ENCODE peak calls at places on chromosomes 11 and 22, in ten cellular contexts. V is GM12865, S is heart right ventricle, O is osteocyte, C is endothelial cell, W is AG10803, P is choroid plexus epithelial cell, G is fibroblast of mammary gland, U is AG09309, B is WTC11. Y is an unnamed sample.

GRCh38 chr11:93528252-93528651 is 14.9 kb downstream of the SMCO4 start:
- DNase-seq in W (no peak), P (no peak), C (no peak), U (no peak), G (no peak), V (no peak), B (no peak), O (no peak), S (no peak), Y (no peak)

GRCh38 chr11:117824571-117825537 is at the start of gene FXYD2:
- DNase-seq in G (peak), P (no peak), C (no peak), B (peak), W (no peak), U (no peak), V (no peak), S (peak), O (no peak), Y (no peak)

GRCh38 chr22:27754888-27755480 is 46.6 kb downstream of the MN1 start:
- DNase-seq in S (no peak), O (no peak), B (no peak), G (no peak), P (no peak), C (no peak), U (no peak), V (no peak), W (no peak), Y (no peak)

GRCh38 chr11:94494200-94494545 is 389 bp downstream of the ANKRD49 start:
- DNase-seq in W (no peak), O (no peak), V (no peak), P (no peak), G (peak), C (no peak), S (no peak), B (no peak), U (no peak), Y (no peak)

GRCh38 chr11:1706634-1707400 is 9.8 kb downstream of the KRTAP5-6 start:
- DNase-seq in O (no peak), C (no peak), U (no peak), B (peak), P (peak), V (peak), S (no peak), G (peak), W (peak), Y (no peak)

GRCh38 chr11:57303280-57303989 is 21.3 kb downstream of the TNKS1BP1 start:
- DNase-seq in C (no peak), V (no peak), G (no peak), B (no peak), P (no peak), U (no peak), S (no peak), W (no peak), O (no peak), Y (no peak)

GRCh38 chr22:41411021-41411851 is 29.5 kb downstream of the TEF start:
- DNase-seq in W (no peak), P (no peak), G (no peak), B (no peak), O (no peak), U (no peak), C (no peak), S (no peak), V (no peak), Y (no peak)

GRCh38 chr11:126308271-126308671 is 4.4 kb downstream of the DCPS start:
- DNase-seq in O (no peak), W (no peak), C (no peak), V (no peak), S (no peak), B (no peak), U (no peak), G (no peak), P (no peak), Y (no peak)

GRCh38 chr11:120061761-120062560 is 76.0 kb downstream of the TRIM29 start:
- DNase-seq in W (peak), G (no peak), U (no peak), S (no peak), P (peak), B (peak), V (no peak), C (no peak), O (peak), Y (no peak)

GRCh38 chr22:18022851-18023250 is 1.5 kb downstream of the MICAL3 start:
- DNase-seq in U (no peak), C (no peak), W (no peak), B (no peak), V (no peak), G (no peak), O (no peak), S (no peak), P (no peak), Y (no peak)

GRCh38 chr22:40529817-40530216 is 106.7 kb downstream of the MRTFA start:
- DNase-seq in V (peak), U (no peak), C (no peak), G (peak), B (no peak), W (no peak), S (no peak), O (no peak), P (no peak), Y (no peak)

GRCh38 chr11:17368551-17368950 is 17.0 kb downstream of the NCR3LG1 start:
- DNase-seq in B (no peak), W (no peak), V (no peak), O (peak), G (no peak), C (no peak), U (no peak), S (no peak), P (no peak), Y (no peak)

GRCh38 chr11:131033151-131033651 is 116.9 kb upstream of the SNX19 start:
- DNase-seq in B (peak), V (no peak), O (no peak), C (no peak), W (peak), P (peak), U (peak), S (no peak), G (peak), Y (no peak)

GRCh38 chr11:125105921-125106320 is 5.5 kb downstream of the TMEM218 start:
- DNase-seq in O (no peak), P (peak), S (no peak), G (peak), B (no peak), W (no peak), C (no peak), V (no peak), U (no peak), Y (no peak)

GRCh38 chr11:30143098-30143705 is 87.6 kb upstream of the FSHB start:
- DNase-seq in O (no peak), G (peak), B (no peak), P (peak), W (peak), C (peak), S (no peak), U (no peak), V (peak), Y (peak)

GRCh38 chr11:92018332-92018731 is 206.3 kb upstream of the FAT3 start:
- DNase-seq in B (no peak), G (no peak), V (no peak), W (no peak), P (no peak), C (no peak), U (no peak), S (no peak), O (no peak), Y (no peak)

GRCh38 chr11:1041936-1042608 is 5.6 kb upstream of the MUC6 start:
- DNase-seq in W (no peak), S (no peak), B (no peak), U (no peak), G (no peak), V (no peak), P (peak), C (no peak), O (no peak), Y (no peak)

DNA sequence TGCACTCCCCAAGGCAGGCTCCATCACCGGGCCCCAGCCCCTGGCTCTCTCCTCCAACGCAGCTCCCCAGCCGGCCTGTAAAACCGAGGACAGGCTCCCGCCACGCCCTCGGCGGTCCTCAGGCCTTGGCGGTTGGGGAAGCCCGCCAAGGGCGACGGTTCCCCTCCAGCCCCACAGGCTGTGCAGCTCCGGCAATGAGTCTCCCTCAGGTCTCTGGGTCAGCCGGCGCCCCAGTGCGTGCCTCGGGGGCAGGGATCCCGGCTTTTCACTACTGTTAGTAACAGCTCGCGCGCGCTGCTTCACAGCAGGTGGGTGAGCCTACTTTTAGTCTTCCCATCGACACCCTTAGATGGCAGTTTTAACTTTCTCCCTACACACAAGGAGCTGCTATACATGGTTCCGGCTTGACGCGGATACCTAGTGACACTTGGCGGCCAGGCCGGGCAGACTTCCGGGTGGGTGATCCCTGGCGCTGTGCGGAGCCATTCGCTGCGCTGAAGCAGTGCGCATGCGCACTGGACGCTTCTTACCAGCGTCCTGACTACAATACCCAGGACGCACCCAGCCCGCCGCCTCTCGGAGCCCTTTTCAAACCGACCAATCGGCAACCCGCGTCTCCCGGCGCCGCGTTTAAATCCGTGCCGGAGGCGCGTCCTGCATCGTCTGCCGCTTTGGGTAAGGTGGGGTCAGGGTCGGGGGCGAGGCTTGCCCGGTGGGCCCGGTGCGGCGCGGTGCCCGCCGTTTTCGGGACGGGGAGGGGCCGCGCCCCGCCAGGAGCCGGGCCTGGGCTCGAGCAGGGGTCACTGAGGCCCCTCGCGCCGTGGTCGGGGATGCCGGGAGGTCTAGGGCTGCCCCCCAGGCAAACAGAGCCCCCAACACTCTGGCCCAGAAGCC is at the start of gene GTSE1:
- DNase-seq in W (peak), V (peak), O (peak), B (peak), P (peak), G (peak), C (peak), S (peak), U (peak), Y (peak)
- TF ChIP-seq CTCF in W (no peak), V (peak), O (peak), B (no peak), P (peak), G (no peak), C (no peak), S (peak), U (no peak), Y (peak)

DNA sequence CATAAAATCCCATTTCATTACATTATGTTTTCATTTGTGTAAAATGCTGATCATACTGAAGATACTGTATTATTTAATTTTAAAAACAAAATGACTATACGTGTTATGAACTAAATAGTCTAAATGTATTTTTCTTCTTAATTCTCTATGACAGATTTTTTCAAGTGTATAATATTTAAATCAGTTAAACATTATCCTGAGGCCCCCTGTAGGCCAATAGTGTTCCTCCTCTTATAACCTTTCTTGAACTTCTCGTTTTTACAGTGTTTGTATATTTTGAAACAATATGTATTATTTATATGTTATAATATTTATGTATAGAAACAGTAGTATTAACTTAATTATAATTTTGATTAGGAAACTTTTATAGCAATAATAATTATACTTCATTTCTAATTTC is 151.1 kb upstream of the CHORDC1 start:
- DNase-seq in U (no peak), V (no peak), G (no peak), O (no peak), P (no peak), S (no peak), W (no peak), C (no peak), B (no peak), Y (no peak)
- TF ChIP-seq CTCF in U (no peak), V (no peak), G (no peak), O (no peak), P (no peak), S (no peak), W (no peak), C (no peak), B (no peak), Y (no peak)

GRCh38 chr22:16783930-16784354 is 41.3 kb downstream of the XKR3 start:
- DNase-seq in O (no peak), U (no peak), G (peak), B (no peak), P (no peak), S (no peak), W (no peak), C (no peak), V (peak), Y (no peak)
- TF ChIP-seq CTCF in O (no peak), U (peak), G (peak), B (peak), P (peak), S (no peak), W (peak), C (peak), V (peak), Y (peak)

GRCh38 chr11:134837166-134837886 is 425.3 kb upstream of the B3GAT1 start:
- DNase-seq in U (no peak), B (no peak), G (no peak), S (no peak), V (no peak), P (no peak), C (no peak), O (peak), W (no peak), Y (peak)
- TF ChIP-seq CTCF in U (no peak), B (no peak), G (no peak), S (no peak), V (no peak), P (no peak), C (no peak), O (no peak), W (no peak), Y (no peak)

GRCh38 chr11:67697846-67698245 is 23.4 kb upstream of the ALDH3B2 start:
- DNase-seq in W (no peak), B (no peak), O (no peak), V (no peak), U (no peak), C (no peak), P (no peak), G (no peak), S (no peak), Y (no peak)

GRCh38 chr11:67698247-67698646 is 23.8 kb upstream of the ALDH3B2 start:
- DNase-seq in V (peak), P (peak), U (no peak), B (no peak), G (peak), S (no peak), C (no peak), O (no peak), W (no peak), Y (peak)

GRCh38 chr11:67695606-67696005 is 21.2 kb upstream of the ALDH3B2 start:
- DNase-seq in S (no peak), B (no peak), G (no peak), C (no peak), O (no peak), V (no peak), U (no peak), P (no peak), W (no peak), Y (no peak)

GRCh38 chr11:67696998-67697397 is 22.6 kb upstream of the ALDH3B2 start:
- DNase-seq in P (no peak), O (no peak), W (no peak), G (no peak), U (no peak), V (no peak), B (no peak), S (no peak), C (no peak), Y (no peak)

DNA sequence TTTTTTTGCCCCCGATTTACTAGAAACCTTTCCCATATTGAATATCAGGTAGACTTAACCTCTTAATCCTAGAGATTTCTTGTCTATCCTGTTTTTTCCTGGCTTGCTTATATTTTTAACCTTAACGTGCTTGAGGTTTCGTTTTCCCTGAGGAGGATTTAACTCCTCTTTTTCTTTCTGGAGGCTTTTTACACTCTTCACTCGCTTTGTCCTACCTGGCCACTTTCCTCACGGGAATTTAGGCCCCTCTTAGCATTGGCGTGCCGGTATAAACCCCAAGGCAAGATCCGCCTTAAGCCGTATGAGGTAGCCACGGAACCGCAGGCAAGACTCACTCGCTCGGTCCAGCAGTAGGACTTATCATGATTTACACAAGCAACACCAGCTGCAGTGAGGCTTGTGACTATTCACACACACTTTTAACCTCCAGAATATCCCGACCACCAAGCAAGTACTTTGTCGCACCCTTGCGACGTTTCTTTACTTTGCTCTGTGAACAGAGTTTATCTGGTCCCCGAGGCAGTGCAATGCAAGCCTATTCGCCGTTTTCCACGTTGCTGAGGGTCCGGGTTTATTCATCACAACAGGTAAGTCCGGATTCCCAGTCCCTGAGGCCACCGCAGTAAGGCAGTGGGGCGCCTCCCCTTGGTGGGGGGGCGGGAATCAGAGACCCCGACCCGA is 20.6 kb upstream of the ALDH3B2 start:
- DNase-seq in W (no peak), U (no peak), G (no peak), O (no peak), P (no peak), C (no peak), V (no peak), B (no peak), S (no peak), Y (no peak)
- TF ChIP-seq CTCF in W (no peak), U (no peak), G (no peak), O (no peak), P (no peak), C (no peak), V (no peak), B (no peak), S (no peak), Y (no peak)

GRCh38 chr11:70503878-70504240 is 105.5 kb downstream of the CTTN start:
- DNase-seq in O (no peak), B (no peak), G (no peak), U (no peak), W (no peak), S (no peak), P (no peak), V (peak), C (peak), Y (no peak)

GRCh38 chr11:70505761-70506657 is 107.7 kb downstream of the CTTN start:
- DNase-seq in V (no peak), P (no peak), C (no peak), B (no peak), O (no peak), S (no peak), W (no peak), G (no peak), U (no peak), Y (no peak)

GRCh38 chr11:70503201-70503877 is 105.0 kb downstream of the CTTN start:
- DNase-seq in S (no peak), B (no peak), U (no peak), P (no peak), W (no peak), C (no peak), V (no peak), G (no peak), O (no peak), Y (no peak)

GRCh38 chr11:70505331-70505731 is 107.0 kb downstream of the CTTN start:
- DNase-seq in C (no peak), P (no peak), O (no peak), S (no peak), U (no peak), W (no peak), G (no peak), B (no peak), V (no peak), Y (no peak)

GRCh38 chr11:70504246-70505020 is 106.1 kb downstream of the CTTN start:
- DNase-seq in O (no peak), W (no peak), G (no peak), S (no peak), U (no peak), V (no peak), P (no peak), B (no peak), C (no peak), Y (no peak)
- TF ChIP-seq CTCF in O (no peak), W (no peak), G (no peak), S (no peak), U (no peak), V (no peak), P (no peak), B (no peak), C (no peak), Y (no peak)

GRCh38 chr11:134276396-134277175 is 407 bp downstream of the GLB1L3 start:
- DNase-seq in C (peak), O (peak), G (no peak), S (no peak), P (no peak), V (no peak), B (peak), U (no peak), W (no peak), Y (no peak)
- TF ChIP-seq CTCF in C (no peak), O (no peak), G (no peak), S (no peak), P (no peak), V (no peak), B (no peak), U (no peak), W (no peak), Y (no peak)

GRCh38 chr11:5992604-5993251 is 5.9 kb upstream of the OR52L1 start:
- DNase-seq in O (no peak), C (no peak), S (no peak), W (peak), G (peak), B (no peak), U (peak), P (peak), V (peak), Y (peak)
- TF ChIP-seq CTCF in O (peak), C (peak), S (peak), W (peak), G (peak), B (peak), U (peak), P (peak), V (peak), Y (peak)

GRCh38 chr22:32864041-32864440 is 62.5 kb downstream of the TIMP3 start:
- DNase-seq in V (no peak), P (no peak), U (no peak), W (no peak), S (no peak), B (no peak), C (no peak), O (no peak), G (no peak), Y (no peak)

GRCh38 chr22:32870474-32870873 is 69.0 kb downstream of the TIMP3 start:
- DNase-seq in O (no peak), P (no peak), U (no peak), G (no peak), S (no peak), V (no peak), C (no peak), B (no peak), W (no peak), Y (no peak)

GRCh38 chr22:32868928-32869327 is 67.4 kb downstream of the TIMP3 start:
- DNase-seq in V (no peak), C (no peak), G (no peak), S (no peak), O (no peak), W (no peak), B (no peak), U (no peak), P (no peak), Y (no peak)

GRCh38 chr22:32864596-32864995 is 63.1 kb downstream of the TIMP3 start:
- DNase-seq in O (no peak), U (no peak), B (no peak), C (no peak), G (no peak), V (no peak), P (no peak), W (no peak), S (no peak), Y (no peak)

DNA sequence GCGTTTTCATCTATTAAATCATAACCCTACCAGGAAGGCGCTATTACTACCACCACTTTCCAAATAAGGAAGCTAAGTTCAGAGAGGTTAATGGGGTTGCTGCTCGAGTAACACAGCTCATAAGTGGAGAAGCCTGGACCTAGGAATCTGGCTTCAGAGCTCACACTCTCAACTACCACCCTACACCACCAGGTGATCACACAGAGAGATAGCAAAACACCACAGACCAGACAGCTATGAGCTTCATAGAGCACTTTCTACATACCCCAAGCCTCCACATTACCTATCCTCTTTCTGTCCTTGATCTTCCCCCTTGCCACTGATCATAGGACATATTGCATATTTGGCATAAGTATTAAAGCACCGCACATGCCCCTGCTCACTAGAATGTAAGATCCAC is 65.4 kb downstream of the TIMP3 start:
- DNase-seq in C (no peak), S (no peak), W (no peak), V (no peak), B (no peak), G (no peak), P (no peak), O (no peak), U (no peak), Y (no peak)
- TF ChIP-seq CTCF in C (no peak), S (no peak), W (no peak), V (no peak), B (no peak), G (no peak), P (no peak), O (no peak), U (no peak), Y (no peak)

Y was measured in GM10248.